ENCODE peak calls at places on chromosome 14, in four cellular contexts. U is amygdala, V is NCI-H1105, E is sciatic nerve. A is an unnamed sample.

GRCh38 chr14:101627913-101628257 is 66.6 kb downstream of the DIO3 start:
- DNase-seq in V (no peak), U (no peak), E (no peak), A (no peak)

GRCh38 chr14:99426265-99426664 is 54.4 kb downstream of the SETD3 start:
- DNase-seq in U (no peak), E (no peak), V (no peak), A (no peak)

GRCh38 chr14:105168979-105169507 is 467 bp upstream of the JAG2 start:
- DNase-seq in E (no peak), V (no peak), U (peak), A (peak)

GRCh38 chr14:62301911-62302310 is 539.7 kb downstream of the SNAPC1 start:
- DNase-seq in U (no peak), V (no peak), E (no peak), A (no peak)

GRCh38 chr14:103393687-103394626 is 8.7 kb downstream of the MARK3 start:
- DNase-seq in E (no peak), V (no peak), U (no peak), A (peak)

GRCh38 chr14:68664225-68664681 is 128.6 kb downstream of the ZFP36L1 start:
- DNase-seq in E (no peak), V (no peak), U (no peak), A (no peak)

GRCh38 chr14:75063013-75063412 is 811 bp downstream of the ACYP1 start:
- DNase-seq in U (no peak), V (no peak), E (no peak), A (peak)

GRCh38 chr14:63046339-63047268 is 1.3 kb upstream of the KCNH5 start:
- DNase-seq in E (no peak), U (no peak), V (no peak), A (no peak)

GRCh38 chr14:65631040-65631439 is 218.5 kb downstream of the FUT8 start:
- DNase-seq in E (no peak), U (no peak), V (no peak), A (no peak)

GRCh38 chr14:101033006-101033405 is 129.5 kb upstream of the RTL1 start:
- DNase-seq in E (peak), V (no peak), U (no peak), A (no peak)

GRCh38 chr14:70808023-70808401 is 1.3 kb downstream of the MAP3K9 start:
- DNase-seq in E (no peak), U (no peak), V (peak), A (peak)

GRCh38 chr14:64461221-64461620 is 4.1 kb upstream of the AKAP5 start:
- DNase-seq in V (no peak), U (no peak), E (no peak), A (no peak)

GRCh38 chr14:92437309-92437708 is 76.3 kb upstream of the RIN3 start:
- DNase-seq in E (no peak), U (no peak), V (no peak), A (no peak)

GRCh38 chr14:85317491-85318021 is 212.4 kb upstream of the FLRT2 start:
- DNase-seq in U (no peak), E (no peak), V (no peak), A (no peak)

GRCh38 chr14:93330609-93331000 is 2.2 kb downstream of the BTBD7 start:
- DNase-seq in E (no peak), V (no peak), U (no peak), A (no peak)

GRCh38 chr14:90676356-90676755 is 139.9 kb downstream of the TTC7B start:
- DNase-seq in V (no peak), U (no peak), E (no peak), A (no peak)

GRCh38 chr14:21874946-21875345 is 201.3 kb upstream of the OR4E1 start:
- DNase-seq in U (no peak), E (no peak), V (no peak), A (no peak)

GRCh38 chr14:39988939-39989338 is 556.7 kb upstream of the FBXO33 start:
- DNase-seq in U (no peak), E (no peak), V (peak), A (peak)

GRCh38 chr14:103123634-103124500 is 606 bp downstream of the TNFAIP2 start:
- DNase-seq in U (no peak), V (no peak), E (peak), A (peak)

GRCh38 chr14:101412741-101413140 is 148.6 kb upstream of the DIO3 start:
- DNase-seq in U (no peak), E (no peak), V (no peak), A (no peak)

GRCh38 chr14:100691395-100692025 is 35.2 kb upstream of the DLK1 start:
- DNase-seq in V (peak), E (no peak), U (no peak), A (peak)

GRCh38 chr14:68819260-68819691 is 26.4 kb upstream of the ZFP36L1 start:
- DNase-seq in E (no peak), V (no peak), U (no peak), A (peak)

GRCh38 chr14:69763761-69764510 is 3.0 kb upstream of the SRSF5 start:
- DNase-seq in V (no peak), E (no peak), U (no peak), A (peak)

GRCh38 chr14:55191881-55192616 is 664 bp upstream of the DLGAP5 start:
- DNase-seq in V (no peak), U (no peak), E (no peak), A (peak)

GRCh38 chr14:23323838-23324454 is 2.7 kb downstream of the PABPN1 start:
- DNase-seq in E (no peak), V (no peak), U (no peak), A (no peak)

GRCh38 chr14:95477411-95478089 is 38.9 kb downstream of the SYNE3 start:
- DNase-seq in U (no peak), E (no peak), V (no peak), A (no peak)

GRCh38 chr14:73610692-73611091 is 1.6 kb upstream of the ACOT6 start:
- DNase-seq in U (no peak), V (no peak), E (no peak), A (peak)

GRCh38 chr14:99173086-99173485 is 98.9 kb downstream of the BCL11B start:
- DNase-seq in V (no peak), E (no peak), U (no peak), A (no peak)

GRCh38 chr14:68728342-68729106 is 64.3 kb downstream of the ZFP36L1 start:
- DNase-seq in V (no peak), E (no peak), U (no peak), A (no peak)

GRCh38 chr14:99740411-99740810 is 52.8 kb upstream of the EML1 start:
- DNase-seq in E (no peak), V (no peak), U (no peak), A (no peak)

GRCh38 chr14:31263485-31264133 is 56.0 kb upstream of the HECTD1 start:
- DNase-seq in E (no peak), U (no peak), V (no peak), A (peak)

GRCh38 chr14:105505101-105505500 is 14.1 kb downstream of the TEDC1 start:
- DNase-seq in V (no peak), U (no peak), E (no peak), A (no peak)

GRCh38 chr14:103367995-103368394 is 17.2 kb upstream of the MARK3 start:
- DNase-seq in U (no peak), V (no peak), E (no peak), A (no peak)

GRCh38 chr14:52025952-52026510 is 36.7 kb downstream of the RTRAF start:
- DNase-seq in V (no peak), U (no peak), E (no peak), A (no peak)

GRCh38 chr14:92207012-92207927 is 85.5 kb downstream of the CPSF2 start:
- DNase-seq in E (no peak), U (no peak), V (no peak), A (no peak)

GRCh38 chr14:51603495-51603894 is 48.2 kb upstream of the FRMD6 start:
- DNase-seq in V (no peak), E (no peak), U (no peak), A (no peak)

GRCh38 chr14:30608533-30609006 is 13.5 kb upstream of the SCFD1 start:
- DNase-seq in V (no peak), U (no peak), E (no peak), A (peak)

GRCh38 chr14:92718659-92719058 is 29.8 kb downstream of the LGMN start:
- DNase-seq in E (no peak), U (no peak), V (no peak), A (no peak)

GRCh38 chr14:102737402-102738372 is 39.6 kb upstream of the TRAF3 start:
- DNase-seq in E (no peak), V (no peak), U (no peak), A (no peak)

GRCh38 chr14:102831163-102831804 is 54.0 kb downstream of the TRAF3 start:
- DNase-seq in U (no peak), E (no peak), V (no peak), A (no peak)

A was measured in RKO.